ENCODE peak calls at places on chromosomes 13 and 19, in ten cellular contexts. Z, J, E, N, U, R, F, V, Q and P are unnamed samples.
A peak's percentile ranks its signal among the peaks of the same experiment; 100 is the strongest.

GRCh38 chr19:39135701-39136100 is 10.1 kb downstream of the PAK4 start:
- DNase-seq in Z (no peak), J (no peak), E (no peak), N (no peak), U (no peak), R (no peak), F (no peak), V (no peak), Q (no peak), P (no peak)

GRCh38 chr19:15178629-15179308 is 22.0 kb downstream of the NOTCH3 start:
- DNase-seq in Z (no peak), J (no peak), E (no peak), N (no peak), U (no peak), R (no peak), F (no peak), V (no peak), Q (no peak), P (no peak)

GRCh38 chr13:66265446-66265845 is 964.7 kb downstream of the PCDH9 start:
- DNase-seq in Z (no peak), J (no peak), E (no peak), N (no peak), U (no peak), R (no peak), F (no peak), V (no peak), Q (no peak), P (no peak)

GRCh38 chr13:60584976-60585375 is 188.0 kb downstream of the TDRD3 start:
- DNase-seq in Z (no peak), J (no peak), E (no peak), N (peak; percentile 28), U (no peak), R (no peak), F (no peak), V (no peak), Q (no peak), P (no peak)

GRCh38 chr19:15304140-15304705 is 28.1 kb downstream of the BRD4 start:
- DNase-seq in Z (no peak), J (peak; percentile 36), E (no peak), N (no peak), U (no peak), R (no peak), F (no peak), V (peak; percentile 37), Q (no peak), P (no peak)

GRCh38 chr19:12790628-12791344 is 500 bp upstream of the JUNB start:
- DNase-seq in Z (no peak), J (peak; percentile 25), E (no peak), N (no peak), U (no peak), R (no peak), F (no peak), V (no peak), Q (no peak), P (no peak)

GRCh38 chr19:3094638-3095374 is 644 bp downstream of the GNA11 start:
- DNase-seq in Z (no peak), J (no peak), E (no peak), N (no peak), U (no peak), R (no peak), F (no peak), V (no peak), Q (no peak), P (no peak)

GRCh38 chr13:87042946-87043345 is 628.2 kb upstream of the SLITRK5 start:
- DNase-seq in Z (no peak), J (no peak), E (no peak), N (no peak), U (no peak), R (no peak), F (no peak), V (no peak), Q (no peak), P (no peak)

GRCh38 chr19:5680083-5680436 is 256 bp downstream of the MICOS13 start:
- DNase-seq in Z (no peak), J (peak; percentile 42), E (no peak), N (no peak), U (no peak), R (no peak), F (no peak), V (no peak), Q (no peak), P (no peak)

GRCh38 chr19:17985037-17985818 is 18.3 kb downstream of the KCNN1 start:
- DNase-seq in Z (no peak), J (no peak), E (no peak), N (no peak), U (no peak), R (no peak), F (no peak), V (no peak), Q (no peak), P (no peak)

GRCh38 chr19:50147462-50148423 is 15.3 kb downstream of the IZUMO2 start:
- DNase-seq in Z (peak; percentile 52), J (peak; percentile 85), E (peak; percentile 45), N (no peak), U (peak; percentile 60), R (peak; percentile 71), F (peak; percentile 19), V (peak; percentile 62), Q (peak; percentile 90), P (peak; percentile 87)

GRCh38 chr19:2164020-2164988 is 571 bp downstream of the DOT1L start:
- DNase-seq in Z (no peak), J (peak; percentile 25), E (no peak), N (no peak), U (no peak), R (no peak), F (no peak), V (peak; percentile 23), Q (no peak), P (no peak)

GRCh38 chr19:35351441-35352176 is 3.9 kb downstream of the FFAR1 start:
- DNase-seq in Z (no peak), J (no peak), E (no peak), N (no peak), U (no peak), R (no peak), F (no peak), V (no peak), Q (no peak), P (no peak)

GRCh38 chr13:106534844-106535551 is 464 bp downstream of the EFNB2 start:
- DNase-seq in Z (no peak), J (peak; percentile 34), E (peak; percentile 8), N (no peak), U (no peak), R (peak; percentile 82), F (no peak), V (no peak), Q (no peak), P (peak; percentile 35)